ENCODE peak calls at places on chromosomes 2 and 18, in nine cellular contexts. One of them, this sample, is unnamed.
A peak's percentile ranks its signal among the peaks of the same experiment; 100 is the strongest.

GRCh38 chr2:48444404-48444803 is 85.5 kb upstream of the STON1 start:
- DNase-seq in HuH-7.5: no peak
- DNase-seq in kidney glomerular epithelial cell: no peak
- DNase-seq in activated CD4-positive, alpha-beta T cell treated with anti-CD3 and anti-CD28 coated beads, Interleukin-2, amount 50 U/mL, for 1 hour: no peak
- DNase-seq in HEK293T: no peak
- DNase-seq in pulmonary artery endothelial cell: no peak
- DNase-seq in fibroblast of the aortic adventitia: no peak
- DNase-seq in HAP-1: no peak
- DNase-seq in A172: no peak
- DNase-seq in this sample: no peak

GRCh38 chr2:232441147-232441651 is 14.8 kb upstream of the ALPI start:
- DNase-seq in activated CD4-positive, alpha-beta T cell treated with anti-CD3 and anti-CD28 coated beads, Interleukin-2, amount 50 U/mL, for 1 hour: no peak
- DNase-seq in fibroblast of the aortic adventitia: no peak
- DNase-seq in HEK293T: no peak
- DNase-seq in A172: no peak
- DNase-seq in HAP-1: no peak
- DNase-seq in kidney glomerular epithelial cell: no peak
- DNase-seq in pulmonary artery endothelial cell: no peak
- DNase-seq in HuH-7.5: no peak
- DNase-seq in this sample: no peak

GRCh38 chr2:2232167-2232566 is 98.9 kb downstream of the MYT1L start:
- DNase-seq in pulmonary artery endothelial cell: no peak
- DNase-seq in A172: no peak
- DNase-seq in fibroblast of the aortic adventitia: no peak
- DNase-seq in activated CD4-positive, alpha-beta T cell treated with anti-CD3 and anti-CD28 coated beads, Interleukin-2, amount 50 U/mL, for 1 hour: no peak
- DNase-seq in HAP-1: no peak
- DNase-seq in HEK293T: no peak
- DNase-seq in kidney glomerular epithelial cell: no peak
- DNase-seq in HuH-7.5: no peak
- DNase-seq in this sample: no peak

GRCh38 chr2:119549236-119549635 is 5.0 kb downstream of the CFAP221 start:
- DNase-seq in A172: peak; percentile 67
- DNase-seq in HAP-1: no peak
- DNase-seq in kidney glomerular epithelial cell: peak; percentile 12
- DNase-seq in HuH-7.5: no peak
- DNase-seq in pulmonary artery endothelial cell: no peak
- DNase-seq in HEK293T: no peak
- DNase-seq in activated CD4-positive, alpha-beta T cell treated with anti-CD3 and anti-CD28 coated beads, Interleukin-2, amount 50 U/mL, for 1 hour: no peak
- DNase-seq in fibroblast of the aortic adventitia: peak; percentile 65
- DNase-seq in this sample: peak; percentile 73

GRCh38 chr18:28952339-28952738 is 775.4 kb upstream of the CDH2 start:
- DNase-seq in HAP-1: no peak
- DNase-seq in fibroblast of the aortic adventitia: no peak
- DNase-seq in activated CD4-positive, alpha-beta T cell treated with anti-CD3 and anti-CD28 coated beads, Interleukin-2, amount 50 U/mL, for 1 hour: no peak
- DNase-seq in A172: no peak
- DNase-seq in pulmonary artery endothelial cell: no peak
- DNase-seq in HuH-7.5: no peak
- DNase-seq in HEK293T: no peak
- DNase-seq in kidney glomerular epithelial cell: no peak
- DNase-seq in this sample: no peak

GRCh38 chr2:65917990-65918389 is 485.6 kb upstream of the SPRED2 start:
- DNase-seq in HEK293T: no peak
- DNase-seq in activated CD4-positive, alpha-beta T cell treated with anti-CD3 and anti-CD28 coated beads, Interleukin-2, amount 50 U/mL, for 1 hour: no peak
- DNase-seq in fibroblast of the aortic adventitia: no peak
- DNase-seq in HuH-7.5: no peak
- DNase-seq in A172: no peak
- DNase-seq in HAP-1: no peak
- DNase-seq in pulmonary artery endothelial cell: no peak
- DNase-seq in kidney glomerular epithelial cell: no peak
- DNase-seq in this sample: no peak

GRCh38 chr18:23641937-23642666 is 20.6 kb downstream of the ANKRD29 start:
- DNase-seq in HEK293T: no peak
- DNase-seq in activated CD4-positive, alpha-beta T cell treated with anti-CD3 and anti-CD28 coated beads, Interleukin-2, amount 50 U/mL, for 1 hour: no peak
- DNase-seq in A172: no peak
- DNase-seq in pulmonary artery endothelial cell: no peak
- DNase-seq in fibroblast of the aortic adventitia: no peak
- DNase-seq in HuH-7.5: no peak
- DNase-seq in HAP-1: no peak
- DNase-seq in kidney glomerular epithelial cell: no peak
- DNase-seq in this sample: no peak

GRCh38 chr2:43157506-43158232 is 68.7 kb downstream of the ZFP36L2 start:
- DNase-seq in HAP-1: no peak
- DNase-seq in activated CD4-positive, alpha-beta T cell treated with anti-CD3 and anti-CD28 coated beads, Interleukin-2, amount 50 U/mL, for 1 hour: no peak
- DNase-seq in HEK293T: no peak
- DNase-seq in kidney glomerular epithelial cell: no peak
- DNase-seq in fibroblast of the aortic adventitia: no peak
- DNase-seq in pulmonary artery endothelial cell: no peak
- DNase-seq in A172: no peak
- DNase-seq in HuH-7.5: no peak
- DNase-seq in this sample: no peak

GRCh38 chr2:166539340-166540162 is 45.5 kb upstream of the SCN7A start:
- DNase-seq in kidney glomerular epithelial cell: peak; percentile 66
- DNase-seq in pulmonary artery endothelial cell: peak; percentile 19
- DNase-seq in HAP-1: peak; percentile 60
- DNase-seq in A172: peak; percentile 70
- DNase-seq in activated CD4-positive, alpha-beta T cell treated with anti-CD3 and anti-CD28 coated beads, Interleukin-2, amount 50 U/mL, for 1 hour: no peak
- DNase-seq in fibroblast of the aortic adventitia: peak; percentile 82
- DNase-seq in HuH-7.5: no peak
- DNase-seq in HEK293T: peak; percentile 48
- DNase-seq in this sample: peak; percentile 42

GRCh38 chr2:19357383-19358241 is 811 bp downstream of the OSR1 start:
- DNase-seq in A172: peak; percentile 14
- DNase-seq in HAP-1: peak; percentile 45
- DNase-seq in HEK293T: no peak
- DNase-seq in pulmonary artery endothelial cell: no peak
- DNase-seq in HuH-7.5: no peak
- DNase-seq in kidney glomerular epithelial cell: peak; percentile 25
- DNase-seq in fibroblast of the aortic adventitia: peak; percentile 59
- DNase-seq in activated CD4-positive, alpha-beta T cell treated with anti-CD3 and anti-CD28 coated beads, Interleukin-2, amount 50 U/mL, for 1 hour: peak; percentile 11
- DNase-seq in this sample: no peak

This sample was measured in astrocyte.